ENCODE peak calls at places on chromosomes 16 and 17, in four cellular contexts. D, F, W and R are unnamed samples.

GRCh38 chr17:14604920-14605599 is 304.2 kb downstream of the HS3ST3B1 start:
- DNase-seq in D (no peak), F (no peak), W (no peak), R (no peak)

GRCh38 chr16:84156342-84156784 is 11.3 kb downstream of the DNAAF1 start:
- DNase-seq in D (no peak), F (no peak), W (no peak), R (no peak)

GRCh38 chr16:67652578-67653130 is 7.4 kb downstream of the ACD start:
- DNase-seq in D (peak), F (peak), W (no peak), R (no peak)

GRCh38 chr16:64445245-64445644 is 676.6 kb downstream of the CDH11 start:
- DNase-seq in D (no peak), F (no peak), W (no peak), R (no peak)

GRCh38 chr17:17305282-17305801 is 2.2 kb downstream of the NT5M start:
- DNase-seq in D (peak), F (no peak), W (peak), R (no peak)

GRCh38 chr16:5581963-5582362 is 484.4 kb upstream of the EEF2KMT start:
- DNase-seq in D (peak), F (no peak), W (no peak), R (no peak)

GRCh38 chr16:2003827-2004641 is 5.6 kb downstream of the ZNF598 start:
- DNase-seq in D (peak), F (peak), W (no peak), R (peak)

GRCh38 chr16:57138281-57138935 is 46.0 kb downstream of the CPNE2 start:
- DNase-seq in D (no peak), F (no peak), W (no peak), R (no peak)

GRCh38 chr16:56203052-56203451 is 11.8 kb downstream of the GNAO1 start:
- DNase-seq in D (peak), F (peak), W (peak), R (no peak)

GRCh38 chr16:65782537-65783290 is 583.8 kb upstream of the CDH5 start:
- DNase-seq in D (no peak), F (peak), W (no peak), R (no peak)

GRCh38 chr17:61632826-61633225 is 41.8 kb upstream of the NACA2 start:
- DNase-seq in D (no peak), F (no peak), W (no peak), R (no peak)

GRCh38 chr17:50663812-50664374 is 29.2 kb downstream of the ABCC3 start:
- DNase-seq in D (no peak), F (no peak), W (no peak), R (no peak)

GRCh38 chr16:81471882-81472281 is 27.3 kb downstream of the CMIP start:
- DNase-seq in D (no peak), F (no peak), W (no peak), R (no peak)
- TF ChIP-seq CTCF in D (no peak), F (no peak), W (no peak), R (no peak)

DNA sequence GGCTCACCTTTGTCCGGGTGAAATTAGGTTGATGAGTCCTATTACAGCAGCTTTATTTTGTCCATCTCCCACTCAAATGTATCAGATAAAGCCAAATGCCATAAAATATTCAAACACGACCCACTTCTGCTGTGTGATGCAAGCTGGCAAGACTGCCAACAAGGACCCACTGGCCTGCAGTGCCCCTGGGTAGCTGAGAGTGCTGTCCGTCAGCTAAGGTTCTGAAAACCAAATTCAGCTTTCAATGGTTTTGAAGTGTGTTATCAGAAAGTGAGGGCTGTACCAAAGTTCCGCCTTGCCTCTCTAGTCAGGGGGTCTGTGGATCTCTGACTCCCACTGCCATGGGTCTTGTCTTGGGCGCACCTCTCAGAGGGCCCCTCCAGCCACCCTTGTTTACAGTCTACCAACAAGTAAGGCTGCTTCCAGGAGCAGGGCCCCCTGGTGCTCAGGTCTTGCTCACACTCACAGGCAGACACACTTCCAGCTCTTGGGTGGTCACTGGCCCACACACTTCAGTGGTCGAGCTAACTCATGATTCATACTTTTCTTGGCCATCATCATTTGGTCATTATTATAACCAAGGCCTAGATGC is 10.5 kb upstream of the CCDC182 start:
- DNase-seq in D (no peak), F (no peak), W (no peak), R (no peak)
- TF ChIP-seq CTCF in D (no peak), F (no peak), W (no peak), R (no peak)

DNA sequence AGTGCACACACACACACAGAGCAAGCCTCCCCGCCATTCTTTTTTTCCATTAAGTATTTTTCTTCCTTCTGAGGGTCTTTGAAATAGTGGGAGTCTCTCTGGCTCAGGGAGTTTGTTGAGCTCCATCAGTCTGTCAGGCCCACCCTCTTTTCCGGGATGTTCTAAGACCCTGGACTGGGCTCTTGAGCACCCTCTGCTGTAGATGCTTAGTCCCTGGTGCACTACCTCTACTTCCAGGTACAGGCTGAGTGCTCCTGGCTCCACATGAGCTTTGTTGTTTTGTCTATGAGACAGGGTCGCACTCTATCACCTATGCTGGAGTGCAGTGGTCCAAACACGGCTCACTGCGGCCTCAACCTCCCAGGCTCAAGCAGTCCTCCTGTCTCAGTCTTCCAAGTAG is 20.7 kb downstream of the LIMD2 start:
- DNase-seq in D (no peak), F (no peak), W (no peak), R (no peak)
- TF ChIP-seq CTCF in D (no peak), F (peak), W (peak), R (no peak)

DNA sequence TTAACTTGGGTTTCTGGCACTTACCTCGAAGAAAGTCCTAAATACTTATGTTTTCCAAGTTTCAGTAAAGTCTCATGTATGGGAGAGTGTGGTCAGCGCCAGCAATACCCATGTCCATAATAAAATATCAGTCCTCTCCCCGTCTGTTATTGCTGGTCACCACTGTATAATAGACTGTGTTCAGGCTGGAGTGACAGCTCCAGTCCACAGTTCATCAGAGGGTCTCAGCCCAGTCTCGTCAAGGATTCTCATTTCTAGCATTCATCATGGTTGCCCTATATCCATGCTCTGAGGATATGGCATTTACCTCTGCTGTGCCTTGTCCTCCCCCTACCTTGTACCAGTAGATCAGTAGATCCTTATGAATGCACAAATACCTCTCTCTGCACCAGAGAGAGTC is 384.5 kb downstream of the NPIPA7 start:
- DNase-seq in D (no peak), F (no peak), W (no peak), R (no peak)
- TF ChIP-seq CTCF in D (no peak), F (no peak), W (no peak), R (no peak)